ENCODE peak calls at places on chromosomes 6 and 20, in four cellular contexts. F, N, A and D are unnamed samples.

GRCh38 chr6:39256294-39256693 is 27.0 kb upstream of the KCNK5 start:
- DNase-seq in N (no peak), A (no peak), F (no peak), D (no peak)

GRCh38 chr6:103273048-103273447 is 1586.7 kb downstream of the HACE1 start:
- DNase-seq in A (no peak), N (peak), F (no peak), D (no peak)

GRCh38 chr6:35299674-35300073 is 2.1 kb downstream of the DEF6 start:
- DNase-seq in N (no peak), A (peak), F (no peak), D (peak)

GRCh38 chr6:145260491-145260890 is 474.8 kb downstream of the EPM2A start:
- DNase-seq in A (no peak), F (no peak), N (no peak), D (no peak)

GRCh38 chr6:35128496-35128895 is 12.6 kb downstream of the TCP11 start:
- DNase-seq in N (no peak), F (peak), A (no peak), D (no peak)

GRCh38 chr6:160248538-160248937 is 10.1 kb downstream of the SLC22A2 start:
- DNase-seq in F (peak), N (no peak), A (no peak), D (no peak)

GRCh38 chr20:46367234-46367633 is 39.2 kb downstream of the ELMO2 start:
- DNase-seq in A (no peak), F (no peak), N (no peak), D (no peak)

GRCh38 chr6:44058617-44059358 is 68.5 kb downstream of the MRPL14 start:
- DNase-seq in A (peak), N (no peak), F (peak), D (peak)

GRCh38 chr6:26351544-26351953 is 13.4 kb upstream of the BTN3A2 start:
- DNase-seq in F (peak), N (no peak), A (no peak), D (no peak)

GRCh38 chr20:51481311-51481997 is 61.1 kb downstream of the NFATC2 start:
- DNase-seq in F (peak), A (no peak), N (no peak), D (no peak)

GRCh38 chr6:63927538-63927937 is 291.9 kb downstream of the PHF3 start:
- DNase-seq in N (no peak), F (no peak), A (no peak), D (no peak)

GRCh38 chr6:167826230-167827061 is at the start of gene AFDN:
- DNase-seq in F (no peak), A (peak), N (peak), D (peak)

GRCh38 chr6:11198663-11199603 is 33.5 kb downstream of the NEDD9 start:
- DNase-seq in F (peak), A (no peak), N (no peak), D (no peak)

GRCh38 chr20:1669304-1669703 is 11.7 kb upstream of the SIRPG start:
- DNase-seq in A (no peak), N (no peak), F (peak), D (no peak)

GRCh38 chr20:32918296-32918695 is 59.6 kb downstream of the EFCAB8 start:
- DNase-seq in N (no peak), F (no peak), A (no peak), D (no peak)

GRCh38 chr20:8545212-8545611 is 413.1 kb downstream of the PLCB1 start:
- DNase-seq in F (no peak), A (no peak), N (no peak), D (no peak)

GRCh38 chr6:108874470-108875160 is 26.4 kb downstream of the ARMC2 start:
- DNase-seq in A (peak), N (no peak), F (peak), D (peak)

GRCh38 chr6:111011360-111012142 is 29.7 kb downstream of the RPF2 start:
- DNase-seq in A (no peak), N (peak), F (peak), D (no peak)

GRCh38 chr6:43496370-43497128 is 13.6 kb downstream of the LRRC73 start:
- DNase-seq in A (no peak), N (peak), F (peak), D (no peak)

GRCh38 chr6:41228616-41229015 is 467 bp downstream of the TREML4 start:
- DNase-seq in N (no peak), A (no peak), F (no peak), D (no peak)

GRCh38 chr6:159753081-159753872 is 8.6 kb upstream of the ACAT2 start:
- DNase-seq in A (no peak), F (no peak), N (no peak), D (no peak)

GRCh38 chr6:5025911-5026819 is 22.3 kb upstream of the RPP40 start:
- DNase-seq in A (peak), F (peak), N (no peak), D (peak)

GRCh38 chr6:77926198-77926752 is 273.4 kb downstream of the MEI4 start:
- DNase-seq in N (no peak), F (no peak), A (no peak), D (no peak)

GRCh38 chr6:56938634-56939294 is 16.1 kb upstream of the BEND6 start:
- DNase-seq in A (no peak), F (peak), N (no peak), D (peak)

GRCh38 chr20:57625181-57625958 is 5.1 kb upstream of the ZBP1 start:
- DNase-seq in F (no peak), A (no peak), N (no peak), D (no peak)

GRCh38 chr6:170185175-170185970 is 105.5 kb downstream of the DLL1 start:
- DNase-seq in F (no peak), N (no peak), A (no peak), D (no peak)

GRCh38 chr20:38748863-38749153 is 548 bp downstream of the ACTR5 start:
- DNase-seq in F (peak), A (peak), N (no peak), D (no peak)

GRCh38 chr6:126312013-126312665 is 27.8 kb upstream of the CENPW start:
- DNase-seq in F (peak), N (no peak), A (no peak), D (no peak)